ENCODE peak calls at places on chromosomes 7 and 10, in six cellular contexts. N is neuronal stem cell, D is IMR-90, M is mesendoderm, S is H9, T is trophoblast cell. F is an unnamed sample.
A peak's percentile ranks its signal among the peaks of the same experiment; 100 is the strongest.

GRCh38 chr7:142847353-142847752 is 7.5 kb upstream of the EPHB6 start:
- DNase-seq in M (no peak), N (no peak), S (no peak), D (no peak), T (no peak), F (no peak)

GRCh38 chr7:35260254-35260653 is 6.4 kb upstream of the TBX20 start:
- DNase-seq in M (no peak), N (no peak), T (no peak), D (no peak), S (no peak), F (no peak)

GRCh38 chr7:138338361-138338760 is 121.7 kb upstream of the TRIM24 start:
- DNase-seq in M (no peak), S (no peak), D (no peak), N (no peak), T (no peak), F (no peak)

GRCh38 chr10:125087191-125087896 is 73.0 kb downstream of the CTBP2 start:
- DNase-seq in D (no peak), S (no peak), T (no peak), M (no peak), N (no peak), F (no peak)

GRCh38 chr10:22891797-22892196 is 36.1 kb upstream of the ARMC3 start:
- DNase-seq in N (no peak), S (no peak), D (no peak), M (no peak), T (no peak), F (no peak)

GRCh38 chr10:84587789-84588188 is 259.4 kb downstream of the CCSER2 start:
- DNase-seq in M (peak; percentile 37), S (peak; percentile 51), T (no peak), N (no peak), D (no peak), F (no peak)

GRCh38 chr7:107213193-107213788 is 44.5 kb downstream of the HBP1 start:
- DNase-seq in T (no peak), M (no peak), N (no peak), S (peak; percentile 53), D (no peak), F (no peak)

GRCh38 chr10:110576220-110576619 is 8.7 kb downstream of the SMC3 start:
- DNase-seq in N (no peak), T (no peak), S (no peak), D (peak; percentile 85), M (no peak), F (peak; percentile 7)

GRCh38 chr7:3955751-3956696 is 655.0 kb downstream of the SDK1 start:
- DNase-seq in D (peak; percentile 65), N (no peak), S (no peak), M (peak; percentile 7), T (no peak), F (peak; percentile 85)

GRCh38 chr7:71497233-71497946 is 365.4 kb downstream of the GALNT17 start:
- DNase-seq in S (no peak), N (no peak), T (no peak), M (no peak), D (no peak), F (no peak)

GRCh38 chr7:146115665-146116451 is 743 bp upstream of the CNTNAP2 start:
- DNase-seq in S (peak; percentile 94), D (no peak), N (peak; percentile 92), T (no peak), M (peak; percentile 96), F (peak; percentile 63)

GRCh38 chr10:327889-328809 is 192.9 kb downstream of the ZMYND11 start:
- DNase-seq in D (no peak), N (no peak), T (no peak), S (no peak), M (no peak), F (no peak)

GRCh38 chr7:44963526-44964290 is 15.1 kb downstream of the MYO1G start:
- DNase-seq in N (no peak), M (no peak), D (no peak), S (peak; percentile 27), T (no peak), F (no peak)

GRCh38 chr7:31126976-31127375 is 74.9 kb downstream of the ADCYAP1R1 start:
- DNase-seq in S (no peak), N (no peak), T (no peak), D (peak; percentile 18), M (no peak), F (peak; percentile 18)

GRCh38 chr10:122460891-122461293 is 461 bp upstream of the HTRA1 start:
- DNase-seq in N (no peak), S (no peak), M (no peak), D (no peak), T (no peak), F (no peak)

GRCh38 chr10:3010819-3011422 is 56.4 kb upstream of the PFKP start:
- DNase-seq in T (no peak), M (peak; percentile 11), D (peak; percentile 16), N (no peak), S (no peak), F (no peak)

DNA sequence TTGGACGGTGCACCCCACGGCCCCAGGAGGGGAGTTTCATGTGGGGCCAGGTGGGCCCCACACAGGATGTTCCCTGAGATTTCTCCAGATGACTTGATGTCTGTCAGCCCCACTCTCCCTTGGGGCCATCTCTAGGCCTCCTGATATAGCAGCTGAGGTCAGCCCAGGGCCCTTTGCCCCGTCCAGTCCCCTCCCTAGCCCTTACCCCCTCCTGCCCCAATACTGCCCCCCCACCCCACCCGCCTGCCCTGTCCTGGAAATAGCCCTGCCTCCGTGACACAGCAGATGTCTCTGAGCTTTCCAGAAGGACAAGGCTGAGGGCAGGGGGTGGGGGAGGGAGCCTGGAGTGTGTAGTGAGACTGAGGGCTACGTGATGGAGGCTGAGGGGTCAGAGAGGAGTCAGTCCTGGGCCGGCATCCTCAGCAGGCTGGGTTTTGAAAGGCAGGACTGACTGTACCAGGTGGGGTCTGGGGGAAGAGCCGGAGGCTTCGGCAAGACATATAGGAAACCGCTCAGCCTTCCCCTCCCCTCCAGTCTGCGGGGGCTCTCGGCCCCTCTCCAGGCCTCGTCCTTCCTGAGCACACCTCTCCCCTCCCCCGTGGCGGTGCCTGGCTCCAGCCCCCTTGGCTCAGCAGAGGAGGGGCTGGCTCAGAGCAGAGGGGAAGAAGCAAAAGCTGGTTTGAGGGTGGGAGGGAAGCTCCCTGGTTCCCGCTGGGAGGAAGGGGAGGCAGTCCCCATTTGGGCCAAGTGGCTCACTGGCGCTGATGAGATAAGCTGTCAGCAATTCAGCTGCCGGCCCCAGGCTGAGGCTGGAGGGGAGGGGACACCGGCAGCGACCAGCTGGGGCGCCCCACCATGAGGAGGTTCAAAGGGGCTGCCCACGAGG is 2.0 kb downstream of the FLNC start:
- DNase-seq in M (peak; percentile 97), D (peak; percentile 30), N (peak; percentile 75), T (no peak), S (peak; percentile 78), F (peak; percentile 67)
- H3K4ac ChIP-seq in M (peak overlapping the region; percentile 74), D (peak overlapping the region; percentile 59), N (no peak overlapping the region), T (peak overlapping the region; percentile 19), S (no peak overlapping the region), F (peak overlapping the region; percentile 66)

GRCh38 chr7:105719919-105720318 is 138.6 kb upstream of the EFCAB10 start:
- DNase-seq in T (peak; percentile 46), D (no peak), N (no peak), S (no peak), M (no peak), F (no peak)

GRCh38 chr7:105724688-105725087 is 143.4 kb upstream of the EFCAB10 start:
- DNase-seq in M (no peak), N (no peak), D (no peak), T (no peak), S (no peak), F (no peak)

GRCh38 chr7:105719395-105719794 is 138.1 kb upstream of the EFCAB10 start:
- DNase-seq in D (no peak), T (no peak), M (peak; percentile 44), N (no peak), S (no peak), F (no peak)

GRCh38 chr7:105723582-105723981 is 142.3 kb upstream of the EFCAB10 start:
- DNase-seq in M (no peak), D (no peak), T (no peak), N (peak; percentile 23), S (peak; percentile 46), F (no peak)

GRCh38 chr7:105721571-105722104 is 140.3 kb upstream of the EFCAB10 start:
- DNase-seq in M (peak; percentile 62), T (no peak), S (peak; percentile 43), N (no peak), D (no peak), F (no peak)
- H3K4ac ChIP-seq in M (peak overlapping the region; percentile 39), T (no peak overlapping the region), S (no peak overlapping the region), N (no peak overlapping the region), D (no peak overlapping the region), F (no peak overlapping the region)

GRCh38 chr10:43083764-43084163 is 6.9 kb downstream of the RET start:
- DNase-seq in M (no peak), T (no peak), N (no peak), S (no peak), D (no peak), F (no peak)
- H3K4ac ChIP-seq in M (no peak overlapping the region), T (no peak overlapping the region), N (no peak overlapping the region), S (no peak overlapping the region), D (no peak overlapping the region), F (no peak overlapping the region)

GRCh38 chr10:72316386-72316700 is 38.4 kb downstream of the DNAJB12 start:
- DNase-seq in N (no peak), M (no peak), D (no peak), T (no peak), S (no peak), F (no peak)
- H3K4ac ChIP-seq in N (no peak overlapping the region), M (no peak overlapping the region), D (peak overlapping the region; percentile 57), T (no peak overlapping the region), S (no peak overlapping the region), F (peak overlapping the region; percentile 77)

DNA sequence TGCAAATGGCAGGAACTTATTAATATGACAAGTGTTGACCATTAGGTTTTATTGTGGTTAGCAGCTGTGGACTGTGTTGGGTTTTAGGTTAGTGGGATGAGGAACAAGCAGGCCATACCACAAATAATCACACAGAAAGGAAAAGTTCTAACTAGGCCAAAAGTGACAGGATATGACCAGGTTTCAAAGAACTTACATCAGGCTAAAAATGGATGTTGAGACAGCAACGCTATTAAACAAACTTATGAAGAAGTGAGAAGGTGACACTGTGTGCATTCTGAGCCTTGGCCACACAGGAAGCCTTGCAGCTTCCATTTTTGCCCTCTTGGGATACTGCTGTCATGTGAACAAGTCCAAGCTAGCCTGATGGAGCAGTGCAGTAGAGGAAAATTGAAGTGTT is 568.8 kb downstream of the HTR7 start:
- DNase-seq in M (no peak), D (peak; percentile 46), N (no peak), T (no peak), S (no peak), F (peak; percentile 55)
- H3K4ac ChIP-seq in M (no peak overlapping the region), D (no peak overlapping the region), N (no peak overlapping the region), T (no peak overlapping the region), S (no peak overlapping the region), F (no peak overlapping the region)

DNA sequence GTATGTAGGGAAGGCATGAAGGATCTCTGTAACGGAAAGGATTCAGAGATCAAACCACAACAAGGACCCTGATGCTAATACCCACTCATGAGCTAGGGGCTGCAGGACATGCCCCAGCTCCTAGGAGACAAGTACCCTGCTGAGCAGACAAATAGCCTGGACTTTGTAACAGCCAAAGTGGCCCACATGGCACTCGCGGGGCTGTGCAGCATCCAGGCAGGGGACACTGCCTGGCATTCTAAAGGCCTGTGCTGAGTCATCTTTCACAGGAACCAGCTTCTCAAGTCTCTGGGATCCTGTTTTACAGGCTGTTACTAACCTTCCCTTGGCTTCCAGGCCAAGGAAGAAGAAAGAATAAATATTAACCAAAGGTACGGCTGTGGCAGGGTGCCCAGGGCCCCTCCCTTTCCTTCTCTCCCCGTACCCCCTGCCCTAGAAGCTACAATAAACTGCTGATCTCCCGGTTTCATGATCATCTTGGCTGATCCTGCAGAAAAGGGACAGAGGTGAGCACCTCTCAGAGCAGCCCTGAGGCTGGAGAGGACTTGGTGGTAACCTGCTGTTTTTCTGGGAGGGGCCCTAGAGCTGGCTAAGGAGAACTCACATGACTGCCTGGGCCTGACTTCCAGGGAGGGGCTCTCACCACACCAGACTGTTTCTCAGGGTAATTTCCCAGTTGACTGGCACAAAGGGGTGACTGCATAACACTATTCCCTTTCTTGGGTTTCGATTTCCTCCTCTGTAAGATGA is 4.2 kb upstream of the RPEL1 start:
- DNase-seq in M (peak; percentile 86), T (peak; percentile 72), D (peak; percentile 50), S (peak; percentile 55), N (no peak), F (peak; percentile 64)
- H3K4ac ChIP-seq in M (peak overlapping the region; percentile 58), T (peak overlapping the region; percentile 52), D (peak overlapping the region; percentile 75), S (no peak overlapping the region), N (no peak overlapping the region), F (peak overlapping the region; percentile 57)